ENCODE peak calls at places on chromosomes 5 and 9, in eight cellular contexts. One of them, this sample, is unnamed.

GRCh38 chr9:105251733-105252404 is 7.4 kb downstream of the SLC44A1 start:
- DNase-seq in uterus: no peak
- DNase-seq in GM13977: no peak
- DNase-seq in heart right ventricle: no peak
- DNase-seq in brain microvascular endothelial cell: no peak
- DNase-seq in spleen: no peak
- DNase-seq in CD8-positive, alpha-beta T cell: no peak
- DNase-seq in fibroblast of villous mesenchyme: no peak
- DNase-seq in this sample: no peak

GRCh38 chr5:135999396-136000139 is 29.2 kb upstream of the TGFBI start:
- DNase-seq in CD8-positive, alpha-beta T cell: no peak
- DNase-seq in brain microvascular endothelial cell: peak
- DNase-seq in uterus: no peak
- DNase-seq in fibroblast of villous mesenchyme: peak
- DNase-seq in heart right ventricle: no peak
- DNase-seq in spleen: no peak
- DNase-seq in GM13977: no peak
- DNase-seq in this sample: no peak

GRCh38 chr5:95927927-95928723 is 33.5 kb downstream of the ELL2 start:
- DNase-seq in CD8-positive, alpha-beta T cell: no peak
- DNase-seq in fibroblast of villous mesenchyme: no peak
- DNase-seq in GM13977: peak
- DNase-seq in spleen: no peak
- DNase-seq in heart right ventricle: no peak
- DNase-seq in brain microvascular endothelial cell: no peak
- DNase-seq in uterus: no peak
- DNase-seq in this sample: no peak

GRCh38 chr5:167304834-167305469 is 986.5 kb upstream of the WWC1 start:
- DNase-seq in GM13977: no peak
- DNase-seq in heart right ventricle: peak
- DNase-seq in brain microvascular endothelial cell: no peak
- DNase-seq in uterus: no peak
- DNase-seq in spleen: no peak
- DNase-seq in CD8-positive, alpha-beta T cell: no peak
- DNase-seq in fibroblast of villous mesenchyme: no peak
- DNase-seq in this sample: no peak

GRCh38 chr9:88237454-88238280 is 99.4 kb upstream of the SPATA31C2 start:
- DNase-seq in CD8-positive, alpha-beta T cell: no peak
- DNase-seq in heart right ventricle: no peak
- DNase-seq in fibroblast of villous mesenchyme: no peak
- DNase-seq in spleen: no peak
- DNase-seq in brain microvascular endothelial cell: no peak
- DNase-seq in uterus: no peak
- DNase-seq in GM13977: no peak
- DNase-seq in this sample: no peak

GRCh38 chr5:151213803-151214613 is 9.9 kb downstream of the CCDC69 start:
- DNase-seq in fibroblast of villous mesenchyme: peak
- DNase-seq in CD8-positive, alpha-beta T cell: peak
- DNase-seq in spleen: peak
- DNase-seq in GM13977: peak
- DNase-seq in brain microvascular endothelial cell: peak
- DNase-seq in heart right ventricle: peak
- DNase-seq in uterus: peak
- DNase-seq in this sample: no peak

GRCh38 chr9:131523451-131524435 is 7.3 kb downstream of the UCK1 start:
- DNase-seq in GM13977: no peak
- DNase-seq in CD8-positive, alpha-beta T cell: no peak
- DNase-seq in fibroblast of villous mesenchyme: no peak
- DNase-seq in brain microvascular endothelial cell: no peak
- DNase-seq in spleen: no peak
- DNase-seq in heart right ventricle: no peak
- DNase-seq in uterus: no peak
- DNase-seq in this sample: no peak

GRCh38 chr5:669111-669841 is 23.9 kb downstream of the TPPP start:
- DNase-seq in spleen: peak
- DNase-seq in fibroblast of villous mesenchyme: peak
- DNase-seq in brain microvascular endothelial cell: peak
- DNase-seq in uterus: no peak
- DNase-seq in CD8-positive, alpha-beta T cell: peak
- DNase-seq in GM13977: peak
- DNase-seq in heart right ventricle: no peak
- DNase-seq in this sample: peak

GRCh38 chr5:763397-763796 is 21.1 kb downstream of the ZDHHC11B start:
- DNase-seq in heart right ventricle: no peak
- DNase-seq in uterus: no peak
- DNase-seq in brain microvascular endothelial cell: no peak
- DNase-seq in CD8-positive, alpha-beta T cell: no peak
- DNase-seq in fibroblast of villous mesenchyme: no peak
- DNase-seq in GM13977: no peak
- DNase-seq in spleen: peak
- DNase-seq in this sample: no peak

DNA sequence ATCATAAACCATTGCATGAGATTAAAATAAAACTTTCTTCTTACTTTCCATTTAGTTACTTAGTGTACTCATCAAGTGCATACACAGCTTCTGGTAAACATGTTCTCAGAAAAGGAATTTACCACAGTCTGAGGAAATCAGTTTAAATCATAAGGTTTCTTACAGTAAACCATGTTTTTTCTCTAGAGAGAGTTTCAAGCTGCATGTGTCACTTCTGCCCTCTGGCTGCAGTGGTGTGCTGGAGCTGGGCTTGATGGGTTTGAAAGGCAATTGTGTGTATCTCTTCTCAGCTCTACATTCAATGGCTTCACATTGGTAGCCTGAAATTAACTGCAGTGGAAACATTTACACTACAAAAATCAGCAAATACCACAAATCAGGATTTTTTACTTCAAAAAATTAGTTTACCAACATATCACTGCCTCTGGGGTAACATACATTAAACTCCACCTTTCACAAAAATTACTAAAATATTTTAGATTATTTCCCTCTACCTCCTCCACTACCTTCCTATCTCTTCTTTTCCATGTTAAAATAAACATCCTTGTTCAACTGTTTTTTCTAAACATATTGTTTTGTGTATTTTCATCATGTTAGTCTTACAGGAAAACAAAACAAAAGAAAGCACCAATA is 414.3 kb downstream of the ANXA1 start:
- DNase-seq in brain microvascular endothelial cell: peak
- DNase-seq in fibroblast of villous mesenchyme: peak
- DNase-seq in heart right ventricle: no peak
- DNase-seq in CD8-positive, alpha-beta T cell: no peak
- DNase-seq in GM13977: no peak
- DNase-seq in uterus: no peak
- DNase-seq in spleen: no peak
- DNase-seq in this sample: peak
- TF ChIP-seq CTCF in brain microvascular endothelial cell: peak
- TF ChIP-seq CTCF in fibroblast of villous mesenchyme: peak
- TF ChIP-seq CTCF in heart right ventricle: peak
- TF ChIP-seq CTCF in CD8-positive, alpha-beta T cell: no peak
- TF ChIP-seq CTCF in GM13977: peak
- TF ChIP-seq CTCF in uterus: peak
- TF ChIP-seq CTCF in spleen: no peak
- TF ChIP-seq CTCF in this sample: no peak

DNA sequence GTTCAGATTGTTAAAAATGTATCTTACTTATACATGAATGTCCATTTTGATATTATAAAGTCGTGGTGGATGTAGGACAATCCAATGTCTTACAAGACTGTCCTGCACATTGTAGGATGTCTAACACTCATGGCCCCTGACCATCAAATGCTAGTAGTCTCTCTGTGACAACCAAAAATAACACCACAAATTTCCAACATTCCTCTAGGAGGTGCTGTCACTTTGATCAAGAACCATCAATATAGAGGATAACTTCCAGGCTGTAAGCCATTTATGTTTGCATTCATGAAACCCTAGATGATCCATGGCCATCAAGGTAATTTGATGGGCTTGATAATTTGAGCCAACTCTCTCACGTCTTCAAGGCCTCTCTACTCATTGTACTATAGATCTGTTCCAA is 20.5 kb upstream of the ZFR start:
- DNase-seq in spleen: no peak
- DNase-seq in GM13977: no peak
- DNase-seq in brain microvascular endothelial cell: no peak
- DNase-seq in uterus: no peak
- DNase-seq in CD8-positive, alpha-beta T cell: no peak
- DNase-seq in heart right ventricle: no peak
- DNase-seq in fibroblast of villous mesenchyme: no peak
- DNase-seq in this sample: no peak
- TF ChIP-seq CTCF in spleen: no peak
- TF ChIP-seq CTCF in GM13977: no peak
- TF ChIP-seq CTCF in brain microvascular endothelial cell: no peak
- TF ChIP-seq CTCF in uterus: no peak
- TF ChIP-seq CTCF in CD8-positive, alpha-beta T cell: no peak
- TF ChIP-seq CTCF in heart right ventricle: no peak
- TF ChIP-seq CTCF in fibroblast of villous mesenchyme: peak
- TF ChIP-seq CTCF in this sample: no peak

GRCh38 chr5:114065942-114066341 is 295.9 kb upstream of the KCNN2 start:
- DNase-seq in GM13977: no peak
- DNase-seq in CD8-positive, alpha-beta T cell: no peak
- DNase-seq in brain microvascular endothelial cell: no peak
- DNase-seq in spleen: no peak
- DNase-seq in uterus: no peak
- DNase-seq in heart right ventricle: no peak
- DNase-seq in fibroblast of villous mesenchyme: no peak
- DNase-seq in this sample: no peak

GRCh38 chr5:114062940-114063867 is 298.7 kb upstream of the KCNN2 start:
- DNase-seq in brain microvascular endothelial cell: no peak
- DNase-seq in fibroblast of villous mesenchyme: no peak
- DNase-seq in heart right ventricle: no peak
- DNase-seq in spleen: no peak
- DNase-seq in GM13977: no peak
- DNase-seq in CD8-positive, alpha-beta T cell: no peak
- DNase-seq in uterus: no peak
- DNase-seq in this sample: no peak
- TF ChIP-seq CTCF in brain microvascular endothelial cell: peak
- TF ChIP-seq CTCF in fibroblast of villous mesenchyme: no peak
- TF ChIP-seq CTCF in heart right ventricle: no peak
- TF ChIP-seq CTCF in spleen: no peak
- TF ChIP-seq CTCF in GM13977: no peak
- TF ChIP-seq CTCF in CD8-positive, alpha-beta T cell: no peak
- TF ChIP-seq CTCF in uterus: no peak
- TF ChIP-seq CTCF in this sample: no peak

GRCh38 chr9:1024112-1024511 is 26.0 kb upstream of the DMRT2 start:
- DNase-seq in CD8-positive, alpha-beta T cell: no peak
- DNase-seq in fibroblast of villous mesenchyme: no peak
- DNase-seq in GM13977: no peak
- DNase-seq in uterus: no peak
- DNase-seq in brain microvascular endothelial cell: no peak
- DNase-seq in spleen: no peak
- DNase-seq in heart right ventricle: no peak
- DNase-seq in this sample: no peak

GRCh38 chr9:1013018-1013417 is 36.6 kb downstream of the DMRT3 start:
- DNase-seq in spleen: no peak
- DNase-seq in heart right ventricle: no peak
- DNase-seq in brain microvascular endothelial cell: no peak
- DNase-seq in uterus: no peak
- DNase-seq in CD8-positive, alpha-beta T cell: no peak
- DNase-seq in fibroblast of villous mesenchyme: no peak
- DNase-seq in GM13977: no peak
- DNase-seq in this sample: no peak

DNA sequence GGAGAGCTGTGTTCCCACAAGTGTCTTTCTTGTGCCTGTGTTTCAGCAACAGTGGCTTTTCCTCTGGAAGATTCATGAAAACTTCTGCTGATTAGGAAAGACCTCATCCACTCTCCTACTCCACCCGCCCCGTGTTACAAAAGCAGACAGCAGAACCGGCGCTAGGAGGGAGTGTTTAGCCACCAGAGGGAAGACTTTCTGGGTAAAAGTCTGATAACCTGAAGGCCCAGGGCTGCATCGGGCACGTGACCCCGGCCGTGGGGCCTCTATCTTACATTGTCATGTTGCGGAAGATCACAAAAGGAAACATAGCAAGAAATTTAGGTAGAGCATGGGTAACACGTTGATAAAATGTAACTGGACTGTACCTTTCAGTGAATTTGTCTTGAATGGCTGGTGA is 32.0 kb upstream of the DMRT2 start:
- DNase-seq in heart right ventricle: no peak
- DNase-seq in CD8-positive, alpha-beta T cell: no peak
- DNase-seq in uterus: no peak
- DNase-seq in brain microvascular endothelial cell: no peak
- DNase-seq in spleen: no peak
- DNase-seq in GM13977: no peak
- DNase-seq in fibroblast of villous mesenchyme: peak
- DNase-seq in this sample: peak
- TF ChIP-seq CTCF in heart right ventricle: peak
- TF ChIP-seq CTCF in CD8-positive, alpha-beta T cell: no peak
- TF ChIP-seq CTCF in uterus: peak
- TF ChIP-seq CTCF in brain microvascular endothelial cell: no peak
- TF ChIP-seq CTCF in spleen: no peak
- TF ChIP-seq CTCF in GM13977: peak
- TF ChIP-seq CTCF in fibroblast of villous mesenchyme: peak
- TF ChIP-seq CTCF in this sample: peak

GRCh38 chr5:164048527-164048926 is 543.1 kb downstream of the MAT2B start:
- DNase-seq in GM13977: no peak
- DNase-seq in CD8-positive, alpha-beta T cell: no peak
- DNase-seq in brain microvascular endothelial cell: no peak
- DNase-seq in uterus: no peak
- DNase-seq in fibroblast of villous mesenchyme: no peak
- DNase-seq in spleen: no peak
- DNase-seq in heart right ventricle: no peak
- DNase-seq in this sample: no peak
- TF ChIP-seq CTCF in GM13977: no peak
- TF ChIP-seq CTCF in CD8-positive, alpha-beta T cell: no peak
- TF ChIP-seq CTCF in brain microvascular endothelial cell: no peak
- TF ChIP-seq CTCF in uterus: no peak
- TF ChIP-seq CTCF in fibroblast of villous mesenchyme: no peak
- TF ChIP-seq CTCF in spleen: no peak
- TF ChIP-seq CTCF in heart right ventricle: peak
- TF ChIP-seq CTCF in this sample: no peak